ENCODE peak calls at places on chromosomes 13 and 19, in six cellular contexts. One of them, this sample, is unnamed.

GRCh38 chr13:77422724-77423123 is 95.8 kb upstream of the MYCBP2 start:
- DNase-seq in MM.1S: no peak
- DNase-seq in breast epithelium: no peak
- DNase-seq in astrocyte of the spinal cord: no peak
- DNase-seq in thoracic aorta: no peak
- DNase-seq in AG10803: no peak
- DNase-seq in this sample: no peak

GRCh38 chr13:100540621-100541020 is 48.0 kb downstream of the GGACT start:
- DNase-seq in MM.1S: no peak
- DNase-seq in breast epithelium: no peak
- DNase-seq in astrocyte of the spinal cord: peak
- DNase-seq in thoracic aorta: no peak
- DNase-seq in AG10803: no peak
- DNase-seq in this sample: no peak

GRCh38 chr13:40445557-40445990 is 220.9 kb downstream of the FOXO1 start:
- DNase-seq in MM.1S: no peak
- DNase-seq in breast epithelium: no peak
- DNase-seq in astrocyte of the spinal cord: peak
- DNase-seq in thoracic aorta: no peak
- DNase-seq in AG10803: no peak
- DNase-seq in this sample: no peak

GRCh38 chr19:10929402-10929794 is 787 bp downstream of the TIMM29 start:
- DNase-seq in MM.1S: no peak
- DNase-seq in breast epithelium: no peak
- DNase-seq in astrocyte of the spinal cord: no peak
- DNase-seq in thoracic aorta: no peak
- DNase-seq in AG10803: no peak
- DNase-seq in this sample: no peak

GRCh38 chr19:1027953-1028902 is 1.8 kb downstream of the CNN2 start:
- DNase-seq in MM.1S: peak
- DNase-seq in breast epithelium: peak
- DNase-seq in astrocyte of the spinal cord: peak
- DNase-seq in thoracic aorta: no peak
- DNase-seq in AG10803: peak
- DNase-seq in this sample: no peak

GRCh38 chr13:75675421-75675820 is 39.3 kb downstream of the LMO7 start:
- DNase-seq in MM.1S: no peak
- DNase-seq in breast epithelium: no peak
- DNase-seq in astrocyte of the spinal cord: no peak
- DNase-seq in thoracic aorta: no peak
- DNase-seq in AG10803: peak
- DNase-seq in this sample: no peak

GRCh38 chr13:44575741-44576395 is at the start of gene TSC22D1:
- DNase-seq in MM.1S: peak
- DNase-seq in breast epithelium: no peak
- DNase-seq in astrocyte of the spinal cord: peak
- DNase-seq in thoracic aorta: no peak
- DNase-seq in AG10803: peak
- DNase-seq in this sample: peak

GRCh38 chr13:112182251-112182650 is 115.3 kb downstream of the SOX1 start:
- DNase-seq in MM.1S: no peak
- DNase-seq in breast epithelium: no peak
- DNase-seq in astrocyte of the spinal cord: no peak
- DNase-seq in thoracic aorta: no peak
- DNase-seq in AG10803: no peak
- DNase-seq in this sample: no peak

GRCh38 chr13:23140492-23140891 is 40.3 kb upstream of the SGCG start:
- DNase-seq in MM.1S: no peak
- DNase-seq in breast epithelium: no peak
- DNase-seq in astrocyte of the spinal cord: no peak
- DNase-seq in thoracic aorta: no peak
- DNase-seq in AG10803: no peak
- DNase-seq in this sample: no peak

GRCh38 chr13:41028051-41028450 is 8.9 kb upstream of the ELF1 start:
- DNase-seq in MM.1S: no peak
- DNase-seq in breast epithelium: no peak
- DNase-seq in astrocyte of the spinal cord: no peak
- DNase-seq in thoracic aorta: no peak
- DNase-seq in AG10803: no peak
- DNase-seq in this sample: no peak

GRCh38 chr13:52165410-52165809 is 6.0 kb upstream of the NEK3 start:
- DNase-seq in MM.1S: no peak
- DNase-seq in breast epithelium: no peak
- DNase-seq in astrocyte of the spinal cord: no peak
- DNase-seq in thoracic aorta: no peak
- DNase-seq in AG10803: no peak
- DNase-seq in this sample: no peak

GRCh38 chr19:55253842-55254624 is 4.8 kb downstream of the PPP6R1 start:
- DNase-seq in MM.1S: peak
- DNase-seq in breast epithelium: no peak
- DNase-seq in astrocyte of the spinal cord: no peak
- DNase-seq in thoracic aorta: no peak
- DNase-seq in AG10803: no peak
- DNase-seq in this sample: no peak

GRCh38 chr19:1279782-1280341 is 4.5 kb downstream of the FAM174C start:
- DNase-seq in MM.1S: peak
- DNase-seq in breast epithelium: peak
- DNase-seq in astrocyte of the spinal cord: peak
- DNase-seq in thoracic aorta: no peak
- DNase-seq in AG10803: peak
- DNase-seq in this sample: peak

GRCh38 chr13:48749699-48750473 is 96.2 kb downstream of the CYSLTR2 start:
- DNase-seq in MM.1S: no peak
- DNase-seq in breast epithelium: no peak
- DNase-seq in astrocyte of the spinal cord: peak
- DNase-seq in thoracic aorta: peak
- DNase-seq in AG10803: peak
- DNase-seq in this sample: peak

GRCh38 chr19:4409123-4409933 is 6.9 kb downstream of the CHAF1A start:
- DNase-seq in MM.1S: no peak
- DNase-seq in breast epithelium: no peak
- DNase-seq in astrocyte of the spinal cord: no peak
- DNase-seq in thoracic aorta: no peak
- DNase-seq in AG10803: no peak
- DNase-seq in this sample: no peak

GRCh38 chr13:110213461-110214074 is 93.4 kb downstream of the COL4A1 start:
- DNase-seq in MM.1S: no peak
- DNase-seq in breast epithelium: no peak
- DNase-seq in astrocyte of the spinal cord: no peak
- DNase-seq in thoracic aorta: no peak
- DNase-seq in AG10803: no peak
- DNase-seq in this sample: no peak

GRCh38 chr13:46595918-46596315 is 42.9 kb downstream of the LRCH1 start:
- DNase-seq in MM.1S: no peak
- DNase-seq in breast epithelium: no peak
- DNase-seq in astrocyte of the spinal cord: no peak
- DNase-seq in thoracic aorta: no peak
- DNase-seq in AG10803: no peak
- DNase-seq in this sample: no peak

GRCh38 chr13:75871059-75871458 is 234.9 kb downstream of the LMO7 start:
- DNase-seq in MM.1S: no peak
- DNase-seq in breast epithelium: no peak
- DNase-seq in astrocyte of the spinal cord: no peak
- DNase-seq in thoracic aorta: no peak
- DNase-seq in AG10803: no peak
- DNase-seq in this sample: no peak

GRCh38 chr13:44302233-44302632 is 71.4 kb upstream of the SERP2 start:
- DNase-seq in MM.1S: no peak
- DNase-seq in breast epithelium: no peak
- DNase-seq in astrocyte of the spinal cord: no peak
- DNase-seq in thoracic aorta: no peak
- DNase-seq in AG10803: no peak
- DNase-seq in this sample: no peak

GRCh38 chr13:50006426-50007135 is 8.7 kb upstream of the KCNRG start:
- DNase-seq in MM.1S: no peak
- DNase-seq in breast epithelium: no peak
- DNase-seq in astrocyte of the spinal cord: peak
- DNase-seq in thoracic aorta: no peak
- DNase-seq in AG10803: peak
- DNase-seq in this sample: no peak

GRCh38 chr13:24271611-24272451 is 37.5 kb upstream of the C1QTNF9 start:
- DNase-seq in MM.1S: no peak
- DNase-seq in breast epithelium: no peak
- DNase-seq in astrocyte of the spinal cord: peak
- DNase-seq in thoracic aorta: no peak
- DNase-seq in AG10803: peak
- DNase-seq in this sample: peak

GRCh38 chr13:99220199-99220931 is 19.7 kb downstream of the UBAC2 start:
- DNase-seq in MM.1S: no peak
- DNase-seq in breast epithelium: no peak
- DNase-seq in astrocyte of the spinal cord: peak
- DNase-seq in thoracic aorta: no peak
- DNase-seq in AG10803: no peak
- DNase-seq in this sample: no peak

GRCh38 chr19:2575734-2576481 is 100.0 kb downstream of the GADD45B start:
- DNase-seq in MM.1S: no peak
- DNase-seq in breast epithelium: peak
- DNase-seq in astrocyte of the spinal cord: peak
- DNase-seq in thoracic aorta: peak
- DNase-seq in AG10803: peak
- DNase-seq in this sample: peak

GRCh38 chr13:51520524-51520923 is 63.7 kb upstream of the WDFY2 start:
- DNase-seq in MM.1S: no peak
- DNase-seq in breast epithelium: no peak
- DNase-seq in astrocyte of the spinal cord: peak
- DNase-seq in thoracic aorta: no peak
- DNase-seq in AG10803: peak
- DNase-seq in this sample: no peak

GRCh38 chr19:51980116-51980736 is 6.4 kb downstream of the ZNF350 start:
- DNase-seq in MM.1S: no peak
- DNase-seq in breast epithelium: no peak
- DNase-seq in astrocyte of the spinal cord: no peak
- DNase-seq in thoracic aorta: no peak
- DNase-seq in AG10803: peak
- DNase-seq in this sample: no peak

DNA sequence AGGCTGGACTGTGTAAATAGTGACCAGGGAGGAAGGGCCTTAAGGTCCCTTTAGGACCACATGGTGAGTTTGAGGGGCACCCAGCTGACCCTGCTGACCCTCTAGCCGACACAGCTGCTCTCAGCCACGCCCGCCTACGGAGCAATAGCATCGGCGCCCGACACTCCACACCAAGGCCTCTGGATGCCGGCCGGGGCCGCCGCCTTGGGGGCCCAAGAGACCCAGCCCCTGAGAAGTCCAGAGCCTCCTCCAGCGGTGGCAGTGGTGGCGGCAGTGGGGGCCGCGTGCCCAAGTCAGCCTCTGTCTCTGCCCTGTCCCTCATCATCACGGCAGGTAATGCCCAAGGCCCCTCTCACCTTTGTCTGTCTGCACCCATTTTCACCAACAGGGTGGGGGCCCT is 8.6 kb upstream of the PIK3R2 start:
- DNase-seq in MM.1S: no peak
- DNase-seq in breast epithelium: no peak
- DNase-seq in astrocyte of the spinal cord: no peak
- DNase-seq in thoracic aorta: no peak
- DNase-seq in AG10803: no peak
- DNase-seq in this sample: no peak
- H3K4me3 ChIP-seq in MM.1S: no peak
- H3K4me3 ChIP-seq in breast epithelium: no peak
- H3K4me3 ChIP-seq in astrocyte of the spinal cord: no peak
- H3K4me3 ChIP-seq in thoracic aorta: no peak
- H3K4me3 ChIP-seq in AG10803: no peak
- H3K4me3 ChIP-seq in this sample: no peak

DNA sequence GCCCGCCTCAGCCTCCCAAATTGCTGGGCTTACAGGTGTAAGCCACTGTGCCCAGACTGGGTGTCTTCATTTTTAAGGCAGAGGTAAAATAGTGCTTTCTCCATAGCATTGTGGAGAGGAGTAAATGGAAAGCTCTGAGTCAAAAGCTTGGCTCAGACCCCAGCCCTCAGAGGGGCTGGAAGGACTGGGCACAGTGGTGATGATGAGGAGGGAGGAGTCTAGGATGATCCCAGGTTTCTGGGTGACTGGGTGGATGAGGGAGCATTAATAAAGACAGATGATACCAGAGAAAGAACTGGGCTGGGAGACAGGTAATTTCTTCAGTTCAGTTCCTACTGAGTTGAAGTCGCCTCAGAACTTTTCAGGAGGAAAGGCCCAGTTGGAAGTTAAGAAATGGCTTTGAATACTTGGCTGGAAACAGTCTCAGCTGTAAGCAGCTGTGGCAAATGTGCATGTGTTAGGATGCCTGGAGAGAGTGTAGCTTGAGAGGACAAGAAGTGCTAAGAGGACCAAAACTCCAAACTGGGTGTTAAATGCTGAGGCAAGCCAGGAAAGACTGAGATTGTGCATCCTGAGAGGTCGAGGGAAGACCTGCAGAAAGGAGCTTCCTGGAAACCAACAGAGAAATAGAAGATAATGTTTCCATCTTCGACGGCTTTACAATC is 37.1 kb upstream of the MEDAG start:
- DNase-seq in MM.1S: no peak
- DNase-seq in breast epithelium: no peak
- DNase-seq in astrocyte of the spinal cord: peak
- DNase-seq in thoracic aorta: no peak
- DNase-seq in AG10803: peak
- DNase-seq in this sample: peak
- TF ChIP-seq CTCF in MM.1S: no peak
- TF ChIP-seq CTCF in breast epithelium: no peak
- TF ChIP-seq CTCF in astrocyte of the spinal cord: no peak
- TF ChIP-seq CTCF in thoracic aorta: no peak
- TF ChIP-seq CTCF in AG10803: no peak
- TF ChIP-seq CTCF in this sample: no peak

DNA sequence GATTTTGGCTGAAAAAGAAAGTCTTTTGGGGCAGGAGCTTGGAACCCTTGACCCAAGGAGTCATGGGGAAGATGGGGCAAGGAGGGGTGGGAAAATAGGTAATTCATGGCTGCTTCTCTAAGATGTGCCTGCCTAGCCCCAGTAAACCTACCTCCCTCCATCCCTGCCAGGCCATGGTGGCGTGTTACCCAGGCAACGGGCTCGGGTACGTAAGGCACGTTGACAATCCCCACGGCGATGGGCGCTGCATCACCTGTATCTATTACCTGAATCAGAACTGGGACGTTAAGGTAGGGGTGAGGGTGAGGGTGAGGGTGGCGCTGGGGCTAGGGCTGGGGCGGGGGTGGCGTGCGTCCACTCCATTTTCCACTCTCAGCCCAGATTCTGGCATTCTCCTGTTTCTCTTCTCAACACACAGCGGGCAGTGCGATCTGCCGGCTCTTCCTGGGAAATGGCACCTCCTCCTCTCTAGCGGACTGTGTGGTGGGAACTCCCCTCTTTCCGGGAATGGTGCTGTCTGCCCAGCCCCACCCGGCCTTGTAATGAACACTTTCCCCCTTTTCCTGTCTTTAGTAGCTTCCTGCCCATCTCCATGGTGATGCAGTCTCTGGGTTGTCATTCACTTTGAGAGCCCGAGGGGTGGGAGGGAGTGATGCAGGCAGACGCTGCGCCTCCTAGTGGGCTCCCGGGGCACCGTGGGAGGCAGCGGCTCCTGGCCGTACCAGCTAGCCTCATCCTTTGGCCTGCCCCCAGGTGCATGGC is 7.6 kb downstream of the EGLN2 start:
- DNase-seq in MM.1S: no peak
- DNase-seq in breast epithelium: peak
- DNase-seq in astrocyte of the spinal cord: peak
- DNase-seq in thoracic aorta: peak
- DNase-seq in AG10803: peak
- DNase-seq in this sample: peak
- H3K4me3 ChIP-seq in MM.1S: no peak
- H3K4me3 ChIP-seq in breast epithelium: peak
- H3K4me3 ChIP-seq in astrocyte of the spinal cord: peak
- H3K4me3 ChIP-seq in thoracic aorta: no peak
- H3K4me3 ChIP-seq in AG10803: peak
- H3K4me3 ChIP-seq in this sample: no peak

GRCh38 chr19:43639507-43640423 is at the start of gene CADM4:
- DNase-seq in MM.1S: no peak
- DNase-seq in breast epithelium: peak
- DNase-seq in astrocyte of the spinal cord: no peak
- DNase-seq in thoracic aorta: no peak
- DNase-seq in AG10803: no peak
- DNase-seq in this sample: no peak
- TF ChIP-seq CTCF in MM.1S: no peak
- TF ChIP-seq CTCF in breast epithelium: no peak
- TF ChIP-seq CTCF in astrocyte of the spinal cord: no peak
- TF ChIP-seq CTCF in thoracic aorta: no peak
- TF ChIP-seq CTCF in AG10803: no peak
- TF ChIP-seq CTCF in this sample: no peak